ENCODE peak calls at places on chromosomes 7 and 10, in four cellular contexts. S, Z, Y and X are unnamed samples. For H3K27me3, the result is how much of the 10 kb centered on the place peaks cover.

GRCh38 chr10:71999360-72000072 is 35.3 kb downstream of the CHST3 start:
- DNase-seq in S (no peak), Z (peak), Y (no peak), X (no peak)

GRCh38 chr10:22251751-22252285 is 34.0 kb upstream of the EBLN1 start:
- DNase-seq in S (no peak), Z (no peak), Y (no peak), X (no peak)

GRCh38 chr10:77290528-77291155 is 347.0 kb downstream of the KCNMA1 start:
- DNase-seq in S (no peak), Z (no peak), Y (no peak), X (no peak)

GRCh38 chr10:57338823-57339558 is 928.7 kb downstream of the IPMK start:
- DNase-seq in S (no peak), Z (peak), Y (peak), X (peak)

GRCh38 chr10:78072504-78072903 is 38.8 kb downstream of the RPS24 start:
- DNase-seq in S (no peak), Z (no peak), Y (no peak), X (no peak)

GRCh38 chr10:115801987-115802386 is 471.0 kb downstream of the GFRA1 start:
- DNase-seq in S (no peak), Z (no peak), Y (no peak), X (no peak)

GRCh38 chr10:30553625-30554442 is 75.7 kb downstream of the LYZL2 start:
- DNase-seq in S (no peak), Z (peak), Y (peak), X (no peak)

GRCh38 chr10:76774987-76775603 is 862.5 kb downstream of the KCNMA1 start:
- DNase-seq in S (no peak), Z (no peak), Y (no peak), X (no peak)

GRCh38 chr7:74094224-74095095 is 10.9 kb downstream of the LIMK1 start:
- DNase-seq in S (peak), Z (peak), Y (no peak), X (peak)

GRCh38 chr7:154591544-154591943 is 411.4 kb downstream of the PAXIP1 start:
- DNase-seq in S (no peak), Z (no peak), Y (no peak), X (no peak)

GRCh38 chr10:95467162-95467599 is 94.0 kb downstream of the SORBS1 start:
- DNase-seq in S (peak), Z (peak), Y (peak), X (no peak)

GRCh38 chr7:45923290-45923689 is 2.2 kb upstream of the IGFBP3 start:
- DNase-seq in S (no peak), Z (peak), Y (peak), X (no peak)

GRCh38 chr10:49254556-49255318 is 44.2 kb upstream of the C10orf71 start:
- DNase-seq in S (no peak), Z (no peak), Y (no peak), X (no peak)

GRCh38 chr10:79246606-79247275 is 100.5 kb upstream of the PPIF start:
- DNase-seq in S (no peak), Z (no peak), Y (no peak), X (no peak)

GRCh38 chr7:153847828-153848227 is 204.4 kb upstream of the DPP6 start:
- DNase-seq in S (no peak), Z (no peak), Y (no peak), X (no peak)

GRCh38 chr10:93593254-93593653 is 7.8 kb downstream of the RBP4 start:
- DNase-seq in S (no peak), Z (no peak), Y (no peak), X (no peak)

GRCh38 chr10:70974920-70975319 is 86.6 kb upstream of the PCBD1 start:
- DNase-seq in S (no peak), Z (no peak), Y (no peak), X (no peak)

GRCh38 chr7:133699390-133699789 is 427.8 kb upstream of the LRGUK start:
- DNase-seq in S (no peak), Z (peak), Y (no peak), X (no peak)

GRCh38 chr10:129288940-129289468 is 178.0 kb upstream of the MGMT start:
- DNase-seq in S (no peak), Z (no peak), Y (no peak), X (no peak)

GRCh38 chr7:27073066-27073465 is 22.7 kb downstream of the HOXA1 start:
- DNase-seq in S (no peak), Z (no peak), Y (no peak), X (no peak)

GRCh38 chr7:69412331-69413146 is 185.7 kb upstream of the AUTS2 start:
- DNase-seq in S (no peak), Z (peak), Y (peak), X (peak)

GRCh38 chr10:14035506-14035905 is 295.2 kb downstream of the FRMD4A start:
- DNase-seq in S (no peak), Z (no peak), Y (no peak), X (no peak)

GRCh38 chr7:37759519-37759918 is 76.0 kb downstream of the GPR141 start:
- DNase-seq in S (no peak), Z (no peak), Y (no peak), X (no peak)

GRCh38 chr7:107078517-107078966 is 34.0 kb downstream of the PRKAR2B start:
- DNase-seq in S (peak), Z (peak), Y (no peak), X (no peak)

GRCh38 chr7:2938514-2939192 is 94.5 kb upstream of the GNA12 start:
- DNase-seq in S (no peak), Z (no peak), Y (no peak), X (no peak)

GRCh38 chr7:39130740-39131538 is 153.2 kb downstream of the POU6F2 start:
- DNase-seq in S (no peak), Z (no peak), Y (no peak), X (no peak)

GRCh38 chr7:41481353-41481752 is 221.5 kb downstream of the INHBA start:
- DNase-seq in S (no peak), Z (no peak), Y (no peak), X (no peak)

GRCh38 chr7:4939971-4940720 is 18.8 kb downstream of the MMD2 start:
- DNase-seq in S (no peak), Z (no peak), Y (no peak), X (no peak)

GRCh38 chr10:102408081-102408727 is 10.4 kb downstream of the PSD start:
- DNase-seq in S (no peak), Z (no peak), Y (no peak), X (no peak)

GRCh38 chr7:17460665-17461064 is 162.2 kb downstream of the AHR start:
- DNase-seq in S (no peak), Z (no peak), Y (no peak), X (no peak)

GRCh38 chr7:116652793-116653192 is 19.2 kb upstream of the MET start:
- DNase-seq in S (no peak), Z (no peak), Y (no peak), X (no peak)

GRCh38 chr10:35017608-35018007 is 72.5 kb downstream of the CUL2 start:
- DNase-seq in S (no peak), Z (no peak), Y (no peak), X (no peak)

GRCh38 chr10:778626-779330 is 89.3 kb upstream of the DIP2C start:
- DNase-seq in S (no peak), Z (no peak), Y (no peak), X (no peak)

GRCh38 chr7:149245244-149245643 is 5.8 kb downstream of the ZNF212 start:
- DNase-seq in S (no peak), Z (no peak), Y (no peak), X (no peak)

GRCh38 chr10:132201111-132201989 is 14.6 kb downstream of the DPYSL4 start:
- DNase-seq in S (no peak), Z (no peak), Y (no peak), X (no peak)

GRCh38 chr10:131173484-131174210 is 137.9 kb downstream of the TCERG1L start:
- DNase-seq in S (no peak), Z (no peak), Y (no peak), X (no peak)
- TF ChIP-seq TCF7L2 in S (no peak), Z (no peak), Y (no peak), X (no peak)

DNA sequence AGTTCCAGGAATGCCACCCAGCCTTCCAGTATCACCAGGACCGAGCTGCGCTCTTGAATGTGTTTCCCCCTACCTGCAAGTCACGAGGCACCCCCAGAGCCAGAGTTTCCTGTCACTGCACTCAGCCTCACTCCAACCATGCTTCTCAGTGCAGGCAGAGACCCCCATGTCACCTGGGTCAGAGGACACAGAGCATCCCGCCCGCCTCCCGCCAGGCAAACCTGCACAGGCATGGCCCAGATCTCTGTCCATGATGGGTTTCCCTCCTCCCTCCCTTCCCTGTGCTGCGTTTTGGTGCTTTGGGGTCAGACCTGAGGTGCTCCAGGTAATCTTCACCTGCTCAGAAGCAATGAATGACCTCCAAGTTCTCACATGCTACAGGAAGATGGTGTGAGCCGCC is 3.1 kb upstream of the RET start:
- DNase-seq in S (no peak), Z (no peak), Y (no peak), X (no peak)
- H3K27me3 ChIP-seq in S (under half), Z (half or more), Y (under half), X (under half)

GRCh38 chr10:126223512-126224067 is 164.7 kb downstream of the ADAM12 start:
- DNase-seq in S (no peak), Z (no peak), Y (no peak), X (no peak)

GRCh38 chr10:126225672-126226007 is 162.6 kb downstream of the ADAM12 start:
- DNase-seq in S (no peak), Z (no peak), Y (no peak), X (no peak)

GRCh38 chr10:126224967-126225671 is 163.2 kb downstream of the ADAM12 start:
- DNase-seq in S (no peak), Z (no peak), Y (no peak), X (no peak)

GRCh38 chr10:126221874-126222273 is 166.4 kb downstream of the ADAM12 start:
- DNase-seq in S (no peak), Z (no peak), Y (no peak), X (no peak)

DNA sequence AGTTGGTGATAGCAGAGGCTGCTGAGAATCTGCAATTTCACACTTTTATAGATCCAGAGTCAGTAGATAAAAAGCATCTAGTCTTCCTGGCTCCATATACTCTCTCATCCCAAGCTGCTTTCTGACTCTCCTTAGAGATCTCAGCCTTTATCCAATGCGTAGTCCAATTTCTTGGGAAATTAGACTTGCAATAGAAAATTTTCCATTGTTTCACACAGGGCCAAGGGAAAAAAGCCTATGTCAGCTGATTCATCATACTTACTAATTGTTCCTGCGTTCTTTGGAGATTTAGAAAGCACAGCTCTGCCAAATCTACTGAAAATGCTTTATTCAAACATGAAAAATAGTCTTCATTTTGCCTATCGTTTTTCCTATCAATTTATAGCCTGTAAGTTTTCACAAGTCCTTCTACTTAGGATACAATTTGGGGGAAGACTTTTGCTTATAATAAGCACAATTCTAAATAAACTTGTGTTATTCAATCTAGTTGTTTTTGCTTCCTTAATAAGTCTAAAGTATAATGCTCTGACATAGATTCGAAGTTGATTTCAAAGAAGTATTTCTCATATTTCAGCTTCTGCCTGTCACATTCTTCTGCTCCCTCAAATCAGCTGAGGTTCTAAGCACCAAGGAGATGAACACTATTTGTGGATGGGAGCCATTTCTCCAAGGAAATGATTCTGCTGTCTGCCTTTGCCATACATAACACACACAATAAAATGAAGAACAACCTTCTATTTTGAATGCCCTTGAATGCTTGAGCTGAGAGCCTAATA is 165.4 kb downstream of the ADAM12 start:
- DNase-seq in S (no peak), Z (no peak), Y (no peak), X (no peak)
- TF ChIP-seq TCF7L2 in S (no peak), Z (no peak), Y (no peak), X (no peak)

DNA sequence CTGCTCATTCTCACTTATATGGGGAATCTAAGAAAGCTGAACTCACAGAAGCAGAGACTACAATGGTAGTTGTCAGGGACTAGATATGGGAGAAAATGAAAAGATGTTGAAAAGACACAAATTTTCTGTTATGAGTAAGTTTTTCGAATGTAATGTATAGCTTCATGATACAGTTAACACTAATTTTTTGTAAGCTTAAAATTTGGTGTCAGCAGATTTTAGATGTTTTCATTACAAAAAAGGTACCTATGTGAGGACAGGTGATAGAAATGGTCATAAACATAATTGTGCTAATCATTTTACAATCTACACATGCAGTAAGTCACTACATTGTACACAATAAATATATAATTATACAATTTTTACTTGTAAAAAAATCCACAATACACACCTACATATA is 286.6 kb downstream of the ZNF33B start:
- DNase-seq in S (no peak), Z (no peak), Y (no peak), X (no peak)
- H3K27me3 ChIP-seq in S (under half), Z (under half), Y (under half), X (under half)

DNA sequence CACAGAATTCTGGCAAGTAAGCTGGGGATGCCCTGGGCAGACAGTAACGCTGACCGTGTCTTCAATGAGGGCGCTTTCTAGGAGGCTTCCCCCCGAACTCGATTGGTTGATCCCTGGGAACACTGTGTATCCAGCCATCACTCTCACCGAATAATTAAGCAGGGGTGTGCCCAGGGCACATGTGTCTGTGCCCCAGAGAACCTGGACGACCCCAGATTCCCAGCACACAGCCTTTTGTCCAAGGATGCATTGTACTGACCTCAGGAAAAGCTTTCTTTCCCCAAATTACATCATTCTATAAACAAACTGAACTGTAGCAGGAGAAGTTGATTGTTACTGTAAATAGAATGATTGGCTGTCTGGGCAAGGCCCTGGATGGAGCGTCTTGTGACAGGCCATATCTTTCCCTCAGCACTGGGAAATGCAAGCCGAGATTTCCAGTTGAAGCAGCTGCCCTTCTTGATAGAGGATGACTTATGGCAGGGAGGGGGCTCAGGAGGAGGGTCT is 6.6 kb upstream of the DEPP1 start:
- DNase-seq in S (no peak), Z (no peak), Y (no peak), X (no peak)
- TF ChIP-seq TCF7L2 in S (no peak), Z (no peak), Y (no peak), X (no peak)